ENCODE peak calls at places on chromosomes 4 and X, in ten cellular contexts. M is spleen, A is IMR-90, V is endothelial cell of umbilical vein, G is breast epithelium, Q is adrenal gland, Y is gastrocnemius medialis, S is uterus, U is body of pancreas, B is tibial nerve. E is an unnamed sample. For H3K36me3, the result is how much of the 10 kb centered on the place peaks cover.

GRCh38 chrX:69161786-69162349 is 3.4 kb downstream of the PJA1 start:
- DNase-seq in M (no peak), A (no peak), V (no peak), G (no peak), Q (no peak), Y (no peak), S (no peak), U (no peak), B (no peak), E (no peak)

GRCh38 chrX:9339603-9340569 is 125.0 kb upstream of the TBL1X start:
- DNase-seq in M (peak), A (no peak), V (no peak), G (no peak), Q (no peak), Y (peak), S (peak), U (no peak), B (peak), E (no peak)

GRCh38 chr4:133960975-133961374 is 240.6 kb downstream of the PABPC4L start:
- DNase-seq in M (no peak), A (no peak), V (no peak), G (no peak), Q (no peak), Y (no peak), S (no peak), U (no peak), B (no peak), E (no peak)

GRCh38 chr4:3257125-3257690 is 8.2 kb downstream of the MSANTD1 start:
- DNase-seq in M (no peak), A (no peak), V (no peak), G (peak), Q (peak), Y (no peak), S (no peak), U (no peak), B (peak), E (peak)

GRCh38 chrX:137565921-137566745 is at the start of gene ZIC3:
- DNase-seq in M (no peak), A (no peak), V (peak), G (no peak), Q (peak), Y (peak), S (peak), U (peak), B (no peak), E (no peak)

GRCh38 chrX:68332156-68332823 is 101.0 kb downstream of the OPHN1 start:
- DNase-seq in M (no peak), A (no peak), V (no peak), G (no peak), Q (no peak), Y (peak), S (no peak), U (no peak), B (no peak), E (no peak)

GRCh38 chr4:3047464-3048286 is 26.7 kb downstream of the HTT-AS start:
- DNase-seq in M (peak), A (peak), V (peak), G (peak), Q (peak), Y (peak), S (peak), U (peak), B (peak), E (no peak)

GRCh38 chr4:52865305-52865704 is 3.2 kb downstream of the RASL11B start:
- DNase-seq in M (no peak), A (no peak), V (no peak), G (no peak), Q (no peak), Y (no peak), S (no peak), U (no peak), B (no peak), E (no peak)

GRCh38 chrX:119589810-119590209 is 15.4 kb downstream of the UBE2A start:
- DNase-seq in M (no peak), A (no peak), V (no peak), G (no peak), Q (no peak), Y (no peak), S (no peak), U (no peak), B (no peak), E (no peak)

GRCh38 chrX:141733371-141733770 is 34.8 kb upstream of the SPANXD start:
- DNase-seq in M (no peak), A (peak), V (peak), G (no peak), Q (no peak), Y (no peak), S (no peak), U (no peak), B (no peak), E (no peak)

GRCh38 chr4:54695359-54696149 is 37.8 kb downstream of the KIT start:
- DNase-seq in M (no peak), A (no peak), V (no peak), G (no peak), Q (no peak), Y (no peak), S (no peak), U (no peak), B (no peak), E (no peak)

GRCh38 chrX:1351981-1352714 is 15.6 kb downstream of the IL3RA start:
- DNase-seq in M (peak), A (no peak), V (no peak), G (no peak), Q (no peak), Y (no peak), S (no peak), U (no peak), B (no peak), E (no peak)

DNA sequence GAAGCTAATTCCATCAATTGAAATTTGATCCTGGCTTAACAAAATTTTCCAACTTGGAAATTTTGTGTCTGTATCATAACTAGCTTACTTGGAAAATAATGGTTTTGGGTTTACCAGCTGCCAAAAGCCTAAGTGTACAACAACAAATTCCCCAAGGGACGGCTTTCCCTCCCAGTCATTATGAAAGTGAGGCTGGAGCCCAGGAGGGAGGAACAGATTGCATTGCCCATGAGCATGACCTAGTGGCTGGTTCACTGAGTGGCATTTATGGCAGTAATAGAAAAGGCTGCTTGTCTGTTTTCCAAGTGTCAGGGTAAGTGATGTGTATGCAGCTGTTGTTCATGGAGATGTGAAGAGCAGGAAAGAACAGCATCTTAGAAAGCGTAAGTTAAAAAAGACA is 70.8 kb upstream of the HHIP start:
- DNase-seq in M (no peak), A (no peak), V (peak), G (no peak), Q (no peak), Y (no peak), S (no peak), U (no peak), B (no peak), E (no peak)
- TF ChIP-seq CTCF in M (no peak), A (no peak), V (peak), G (no peak), Q (no peak), Y (no peak), S (no peak), U (no peak), B (peak), E (no peak)

DNA sequence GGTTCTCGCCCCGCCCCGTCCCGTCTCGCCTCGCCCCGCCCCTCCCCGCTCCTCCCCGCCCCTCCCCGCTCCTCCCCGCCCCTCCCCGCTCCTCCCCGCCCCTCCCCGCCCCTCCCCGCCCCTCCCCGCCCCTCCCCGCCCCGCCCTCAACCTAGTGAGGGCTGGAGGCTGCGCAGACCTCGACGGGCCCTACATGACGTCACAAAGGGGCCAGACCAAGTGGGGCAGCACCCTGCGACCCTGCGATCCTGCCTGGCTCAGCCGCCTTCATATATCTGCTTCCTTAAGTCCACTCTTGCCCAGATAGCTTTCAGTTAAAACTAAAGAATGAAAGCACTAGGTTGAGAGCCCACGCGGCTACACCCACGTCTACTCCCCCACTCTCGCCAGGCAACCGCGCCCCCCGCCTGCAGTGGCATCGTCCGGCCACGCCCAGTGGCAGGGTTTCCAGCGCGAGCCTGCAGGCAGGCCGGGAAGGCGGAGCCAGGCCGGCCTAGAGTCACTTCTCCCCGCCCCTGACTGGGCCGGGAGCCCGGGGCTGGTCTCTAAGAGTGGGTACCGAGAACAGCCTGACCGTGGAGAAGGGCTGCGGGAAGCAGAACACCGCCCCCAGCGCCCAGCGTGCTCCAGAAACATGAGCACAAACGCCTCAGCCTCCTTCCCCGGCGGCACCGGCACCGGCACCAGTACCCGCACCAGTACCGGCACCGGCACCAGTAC is 1.5 kb upstream of the MAOA start:
- DNase-seq in M (peak), A (peak), V (peak), G (peak), Q (peak), Y (peak), S (peak), U (peak), B (peak), E (peak)
- TF ChIP-seq POLR2A in M (no peak), A (no peak), V (peak), G (peak), Q (peak), Y (peak), S (peak), U (peak), B (peak), E (peak)

GRCh38 chrX:2614911-2615310 is 76.2 kb upstream of the CD99 start:
- DNase-seq in M (no peak), A (peak), V (peak), G (no peak), Q (no peak), Y (no peak), S (no peak), U (no peak), B (no peak), E (no peak)

GRCh38 chrX:2620576-2620975 is 70.5 kb upstream of the CD99 start:
- DNase-seq in M (no peak), A (no peak), V (no peak), G (no peak), Q (no peak), Y (no peak), S (no peak), U (no peak), B (no peak), E (no peak)
- H3K36me3 ChIP-seq in M (under half), A (under half), V (under half), G (under half), Q (under half), Y (under half), S (under half), U (under half), B (under half), E (half or more)

GRCh38 chr4:87720094-87720691 is 70.1 kb downstream of the DMP1 start:
- DNase-seq in M (no peak), A (no peak), V (no peak), G (no peak), Q (no peak), Y (no peak), S (no peak), U (no peak), B (no peak), E (no peak)

GRCh38 chr4:87717276-87718031 is 67.4 kb downstream of the DMP1 start:
- DNase-seq in M (no peak), A (no peak), V (no peak), G (no peak), Q (no peak), Y (no peak), S (no peak), U (no peak), B (no peak), E (no peak)

GRCh38 chr4:87718221-87718620 is 68.1 kb downstream of the DMP1 start:
- DNase-seq in M (no peak), A (no peak), V (no peak), G (no peak), Q (no peak), Y (peak), S (no peak), U (no peak), B (no peak), E (no peak)

DNA sequence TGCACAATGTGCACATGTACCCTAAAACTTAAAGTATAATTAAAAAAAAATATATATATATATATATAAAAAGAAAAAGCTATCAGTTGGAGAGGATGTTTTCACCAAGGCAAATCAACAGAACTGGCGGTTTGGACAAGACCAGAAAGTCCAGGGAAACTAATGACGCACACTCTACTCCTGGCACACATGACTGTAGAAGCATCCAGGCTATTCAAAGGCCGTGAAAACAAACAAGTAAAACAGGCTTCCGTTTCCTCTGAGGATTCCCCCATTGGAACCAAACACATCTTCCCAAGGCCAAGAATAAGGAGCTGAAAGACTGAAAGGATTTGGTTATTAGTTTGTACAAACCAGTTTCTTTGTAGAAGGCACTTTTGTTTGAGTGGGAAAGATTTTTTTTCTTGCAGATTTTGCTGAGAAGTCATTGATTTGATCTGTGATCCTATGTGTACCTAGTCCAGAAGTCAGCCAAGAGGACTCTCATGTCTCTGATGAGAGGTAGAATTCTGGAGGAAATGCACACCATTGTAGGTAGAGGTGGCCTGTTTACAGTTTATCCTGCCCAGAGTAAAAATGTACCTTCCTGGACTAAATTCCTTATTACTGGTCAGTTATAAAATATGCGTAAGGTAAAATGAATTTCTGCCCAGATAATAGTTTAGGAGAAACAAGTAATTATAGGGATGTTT is 66.4 kb downstream of the DMP1 start:
- DNase-seq in M (no peak), A (no peak), V (no peak), G (no peak), Q (no peak), Y (peak), S (peak), U (peak), B (peak), E (no peak)
- TF ChIP-seq CTCF in M (no peak), A (no peak), V (no peak), G (no peak), Q (no peak), Y (no peak), S (no peak), U (no peak), B (no peak), E (no peak)

DNA sequence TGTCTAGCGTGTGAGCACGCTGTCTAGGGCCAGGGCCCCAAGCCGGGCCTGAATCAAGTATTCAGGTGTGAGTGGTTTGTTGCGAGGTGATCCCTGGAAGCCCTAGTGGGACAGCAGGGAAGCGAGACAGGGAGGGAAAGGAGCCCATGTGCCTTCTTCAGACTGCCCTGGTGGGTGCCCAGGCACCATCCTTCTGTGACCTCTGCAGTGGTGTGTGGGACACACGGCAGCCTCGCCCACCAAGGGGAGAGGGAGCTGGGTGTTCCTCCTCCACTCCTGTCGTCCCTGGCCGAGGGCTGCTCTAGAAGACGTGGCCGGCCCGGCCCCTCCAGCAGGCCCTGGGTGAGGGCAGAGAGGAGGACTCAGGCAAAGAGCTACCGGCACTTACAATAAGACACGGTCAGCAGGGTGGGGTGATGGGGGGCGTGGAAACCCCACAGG is 47.4 kb downstream of the HTRA3 start:
- DNase-seq in M (peak), A (no peak), V (no peak), G (peak), Q (no peak), Y (no peak), S (peak), U (no peak), B (no peak), E (peak)
- TF ChIP-seq POLR2A in M (no peak), A (no peak), V (no peak), G (no peak), Q (no peak), Y (no peak), S (no peak), U (no peak), B (no peak), E (no peak)

GRCh38 chr4:158837527-158838141 is 68.8 kb downstream of the FNIP2 start:
- DNase-seq in M (no peak), A (no peak), V (no peak), G (no peak), Q (no peak), Y (no peak), S (no peak), U (peak), B (no peak), E (no peak)
- H3K36me3 ChIP-seq in M (under half), A (under half), V (under half), G (under half), Q (under half), Y (under half), S (under half), U (under half), B (under half), E (under half)

GRCh38 chr4:121696140-121696640 is 590 bp downstream of the ANXA5 start:
- DNase-seq in M (peak), A (peak), V (peak), G (peak), Q (peak), Y (peak), S (peak), U (peak), B (peak), E (peak)
- TF ChIP-seq CTCF in M (peak), A (peak), V (peak), G (no peak), Q (peak), Y (peak), S (peak), U (peak), B (no peak), E (no peak)